ENCODE peak calls at places on chromosomes 7 and 10, in five cellular contexts. One of them, this sample, is unnamed.

GRCh38 chr10:71371750-71372166 is 25.0 kb upstream of the CDH23 start:
- DNase-seq in HEK293T: no peak
- DNase-seq in SK-N-SH: no peak
- DNase-seq in stimulated activated CD8-positive, alpha-beta memory T cell treated with anti-CD3 and anti-CD28 coated beads, Interleukin-15, amount 100 ng/mL, for 24 hours: no peak
- DNase-seq in neural progenitor cell: no peak
- DNase-seq in this sample: no peak

GRCh38 chr7:28211006-28211405 is 30.4 kb upstream of the JAZF1 start:
- DNase-seq in stimulated activated CD8-positive, alpha-beta memory T cell treated with anti-CD3 and anti-CD28 coated beads, Interleukin-15, amount 100 ng/mL, for 24 hours: no peak
- DNase-seq in neural progenitor cell: no peak
- DNase-seq in SK-N-SH: no peak
- DNase-seq in HEK293T: no peak
- DNase-seq in this sample: no peak

GRCh38 chr7:40717242-40717641 is 582.4 kb downstream of the SUGCT start:
- DNase-seq in neural progenitor cell: peak; percentile 56
- DNase-seq in HEK293T: peak; percentile 65
- DNase-seq in SK-N-SH: peak; percentile 51
- DNase-seq in stimulated activated CD8-positive, alpha-beta memory T cell treated with anti-CD3 and anti-CD28 coated beads, Interleukin-15, amount 100 ng/mL, for 24 hours: no peak
- DNase-seq in this sample: no peak

GRCh38 chr7:157219154-157219553 is 80.4 kb downstream of the UBE3C start:
- DNase-seq in neural progenitor cell: no peak
- DNase-seq in HEK293T: no peak
- DNase-seq in stimulated activated CD8-positive, alpha-beta memory T cell treated with anti-CD3 and anti-CD28 coated beads, Interleukin-15, amount 100 ng/mL, for 24 hours: no peak
- DNase-seq in SK-N-SH: no peak
- DNase-seq in this sample: no peak

GRCh38 chr10:4684434-4684833 is 141.6 kb upstream of the AKR1E2 start:
- DNase-seq in HEK293T: no peak
- DNase-seq in stimulated activated CD8-positive, alpha-beta memory T cell treated with anti-CD3 and anti-CD28 coated beads, Interleukin-15, amount 100 ng/mL, for 24 hours: no peak
- DNase-seq in SK-N-SH: no peak
- DNase-seq in neural progenitor cell: no peak
- DNase-seq in this sample: no peak

GRCh38 chr10:69318997-69319727 is 40.9 kb downstream of the HK1 start:
- DNase-seq in neural progenitor cell: peak; percentile 66
- DNase-seq in SK-N-SH: peak; percentile 68
- DNase-seq in HEK293T: no peak
- DNase-seq in stimulated activated CD8-positive, alpha-beta memory T cell treated with anti-CD3 and anti-CD28 coated beads, Interleukin-15, amount 100 ng/mL, for 24 hours: peak; percentile 50
- DNase-seq in this sample: peak; percentile 71

GRCh38 chr10:34489973-34490372 is 325.1 kb downstream of the PARD3 start:
- DNase-seq in stimulated activated CD8-positive, alpha-beta memory T cell treated with anti-CD3 and anti-CD28 coated beads, Interleukin-15, amount 100 ng/mL, for 24 hours: no peak
- DNase-seq in HEK293T: no peak
- DNase-seq in SK-N-SH: no peak
- DNase-seq in neural progenitor cell: no peak
- DNase-seq in this sample: no peak

GRCh38 chr7:34315032-34315431 is 343.0 kb upstream of the NPSR1 start:
- DNase-seq in HEK293T: no peak
- DNase-seq in stimulated activated CD8-positive, alpha-beta memory T cell treated with anti-CD3 and anti-CD28 coated beads, Interleukin-15, amount 100 ng/mL, for 24 hours: no peak
- DNase-seq in neural progenitor cell: no peak
- DNase-seq in SK-N-SH: no peak
- DNase-seq in this sample: no peak

GRCh38 chr7:102107474-102108104 is 179.1 kb upstream of the SH2B2 start:
- DNase-seq in stimulated activated CD8-positive, alpha-beta memory T cell treated with anti-CD3 and anti-CD28 coated beads, Interleukin-15, amount 100 ng/mL, for 24 hours: no peak
- DNase-seq in neural progenitor cell: no peak
- DNase-seq in SK-N-SH: no peak
- DNase-seq in HEK293T: no peak
- DNase-seq in this sample: no peak

GRCh38 chr7:102260856-102261255 is 25.8 kb upstream of the SH2B2 start:
- DNase-seq in HEK293T: no peak
- DNase-seq in stimulated activated CD8-positive, alpha-beta memory T cell treated with anti-CD3 and anti-CD28 coated beads, Interleukin-15, amount 100 ng/mL, for 24 hours: no peak
- DNase-seq in SK-N-SH: peak; percentile 96
- DNase-seq in neural progenitor cell: peak; percentile 60
- DNase-seq in this sample: no peak

GRCh38 chr7:75596727-75597614 is 104.9 kb downstream of the SPDYE5 start:
- DNase-seq in SK-N-SH: no peak
- DNase-seq in stimulated activated CD8-positive, alpha-beta memory T cell treated with anti-CD3 and anti-CD28 coated beads, Interleukin-15, amount 100 ng/mL, for 24 hours: no peak
- DNase-seq in neural progenitor cell: no peak
- DNase-seq in HEK293T: no peak
- DNase-seq in this sample: no peak

GRCh38 chr7:122802211-122802833 is 83.9 kb downstream of the CADPS2 start:
- DNase-seq in SK-N-SH: no peak
- DNase-seq in stimulated activated CD8-positive, alpha-beta memory T cell treated with anti-CD3 and anti-CD28 coated beads, Interleukin-15, amount 100 ng/mL, for 24 hours: no peak
- DNase-seq in HEK293T: no peak
- DNase-seq in neural progenitor cell: no peak
- DNase-seq in this sample: no peak

GRCh38 chr10:50619171-50619570 is 4.6 kb downstream of the SGMS1 start:
- DNase-seq in stimulated activated CD8-positive, alpha-beta memory T cell treated with anti-CD3 and anti-CD28 coated beads, Interleukin-15, amount 100 ng/mL, for 24 hours: no peak
- DNase-seq in HEK293T: no peak
- DNase-seq in neural progenitor cell: no peak
- DNase-seq in SK-N-SH: no peak
- DNase-seq in this sample: no peak

GRCh38 chr10:2839081-2839725 is 228.1 kb upstream of the PFKP start:
- DNase-seq in neural progenitor cell: peak; percentile 72
- DNase-seq in HEK293T: peak; percentile 74
- DNase-seq in SK-N-SH: peak; percentile 57
- DNase-seq in stimulated activated CD8-positive, alpha-beta memory T cell treated with anti-CD3 and anti-CD28 coated beads, Interleukin-15, amount 100 ng/mL, for 24 hours: no peak
- DNase-seq in this sample: no peak